ENCODE peak calls at places on chromosomes 6 and 20, in ten cellular contexts. T, Z, Q, A, G, E, W, N, J and M are unnamed samples.
A peak's percentile ranks its signal among the peaks of the same experiment; 100 is the strongest.

GRCh38 chr20:56689852-56690485 is 60.9 kb downstream of the TFAP2C start:
- DNase-seq in T (peak; percentile 40), Z (no peak), Q (no peak), A (no peak), G (no peak), E (no peak), W (no peak), N (peak; percentile 76), J (no peak), M (no peak)

GRCh38 chr20:3000852-3001523 is 42.4 kb upstream of the GNRH2 start:
- DNase-seq in T (peak; percentile 67), Z (no peak), Q (no peak), A (no peak), G (no peak), E (peak; percentile 61), W (no peak), N (no peak), J (no peak), M (peak; percentile 55)

GRCh38 chr20:57995381-57995977 is 233.0 kb downstream of the ANKRD60 start:
- DNase-seq in T (no peak), Z (no peak), Q (no peak), A (no peak), G (no peak), E (no peak), W (no peak), N (no peak), J (no peak), M (no peak)

GRCh38 chr20:63843222-63843621 is 12.2 kb upstream of the ZBTB46 start:
- DNase-seq in T (no peak), Z (no peak), Q (no peak), A (no peak), G (no peak), E (no peak), W (no peak), N (no peak), J (no peak), M (no peak)

GRCh38 chr20:61449916-61450315 is 197.9 kb downstream of the CDH4 start:
- DNase-seq in T (no peak), Z (no peak), Q (no peak), A (no peak), G (no peak), E (no peak), W (no peak), N (no peak), J (no peak), M (no peak)

GRCh38 chr6:3209114-3210023 is 18.1 kb downstream of the TUBB2B start:
- DNase-seq in T (no peak), Z (no peak), Q (no peak), A (no peak), G (no peak), E (no peak), W (no peak), N (peak; percentile 95), J (peak; percentile 77), M (peak; percentile 91)

GRCh38 chr20:12762725-12763124 is 246.0 kb upstream of the SPTLC3 start:
- DNase-seq in T (no peak), Z (no peak), Q (no peak), A (no peak), G (no peak), E (no peak), W (peak; percentile 3), N (no peak), J (no peak), M (no peak)

GRCh38 chr20:45783656-45784294 is 7.9 kb downstream of the WFDC3 start:
- DNase-seq in T (no peak), Z (no peak), Q (peak; percentile 50), A (no peak), G (peak; percentile 70), E (no peak), W (no peak), N (no peak), J (no peak), M (no peak)

GRCh38 chr6:43460032-43460431 is 4.7 kb upstream of the DLK2 start:
- DNase-seq in T (no peak), Z (no peak), Q (no peak), A (no peak), G (no peak), E (no peak), W (no peak), N (no peak), J (no peak), M (no peak)
- TF ChIP-seq CTCF in T (no peak), Z (no peak), Q (no peak), A (no peak), G (no peak), E (no peak), W (no peak), N (no peak), J (no peak), M (no peak)

GRCh38 chr6:125753218-125753936 is 3.9 kb downstream of the HEY2 start:
- DNase-seq in T (peak; percentile 43), Z (no peak), Q (peak; percentile 47), A (no peak), G (no peak), E (peak; percentile 49), W (no peak), N (no peak), J (no peak), M (peak; percentile 50)

GRCh38 chr6:125753937-125754259 is 4.5 kb downstream of the HEY2 start:
- DNase-seq in T (no peak), Z (no peak), Q (no peak), A (no peak), G (no peak), E (no peak), W (no peak), N (no peak), J (no peak), M (no peak)

GRCh38 chr6:125759959-125760457 is 10.6 kb downstream of the HEY2 start:
- DNase-seq in T (no peak), Z (no peak), Q (no peak), A (no peak), G (no peak), E (no peak), W (no peak), N (no peak), J (no peak), M (no peak)

GRCh38 chr6:125764105-125764671 is 14.8 kb downstream of the HEY2 start:
- DNase-seq in T (no peak), Z (no peak), Q (no peak), A (no peak), G (no peak), E (no peak), W (no peak), N (no peak), J (no peak), M (peak; percentile 54)

GRCh38 chr6:125759184-125759902 is 9.9 kb downstream of the HEY2 start:
- DNase-seq in T (no peak), Z (no peak), Q (no peak), A (no peak), G (no peak), E (no peak), W (peak; percentile 53), N (no peak), J (no peak), M (no peak)
- TF ChIP-seq CTCF in T (no peak), Z (no peak), Q (no peak), A (no peak), G (no peak), E (peak; percentile 13), W (peak; percentile 53), N (peak; percentile 49), J (no peak), M (no peak)

GRCh38 chr6:85261250-85261649 is 188.6 kb upstream of the NT5E start:
- DNase-seq in T (no peak), Z (no peak), Q (no peak), A (no peak), G (no peak), E (no peak), W (no peak), N (no peak), J (no peak), M (no peak)
- TF ChIP-seq CTCF in T (no peak), Z (no peak), Q (no peak), A (no peak), G (no peak), E (no peak), W (no peak), N (no peak), J (no peak), M (no peak)

GRCh38 chr20:54723723-54724122 is 248.3 kb downstream of the DOK5 start:
- DNase-seq in T (no peak), Z (no peak), Q (no peak), A (no peak), G (no peak), E (no peak), W (no peak), N (no peak), J (no peak), M (no peak)

GRCh38 chr20:54727490-54727889 is 252.1 kb downstream of the DOK5 start:
- DNase-seq in T (peak; percentile 73), Z (no peak), Q (no peak), A (no peak), G (no peak), E (no peak), W (no peak), N (no peak), J (no peak), M (no peak)

GRCh38 chr20:54726687-54727086 is 251.3 kb downstream of the DOK5 start:
- DNase-seq in T (peak; percentile 80), Z (no peak), Q (peak; percentile 61), A (no peak), G (no peak), E (no peak), W (no peak), N (no peak), J (no peak), M (peak; percentile 2)
- TF ChIP-seq CTCF in T (peak; percentile 85), Z (no peak), Q (no peak), A (no peak), G (no peak), E (no peak), W (no peak), N (no peak), J (no peak), M (peak; percentile 3)

DNA sequence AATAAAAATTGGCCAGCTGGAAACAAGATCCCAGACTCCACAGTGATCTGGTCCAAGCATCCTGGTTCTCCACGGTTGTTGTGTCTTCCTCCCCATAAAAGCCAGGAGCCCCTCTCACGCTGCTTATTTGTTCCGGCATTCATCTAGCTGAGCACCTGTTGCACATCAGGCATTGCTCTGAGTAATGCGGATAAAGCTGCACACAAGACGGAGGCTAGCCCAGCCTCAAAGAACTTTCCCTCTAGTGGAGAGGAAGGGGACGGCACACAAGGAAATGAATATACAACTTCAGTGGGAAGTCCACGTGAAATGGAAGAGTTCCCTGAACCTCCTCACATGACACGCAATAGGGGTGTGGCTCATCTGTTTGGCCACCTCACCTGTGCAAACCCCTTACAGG is 30.3 kb upstream of the NXT1 start:
- DNase-seq in T (no peak), Z (no peak), Q (no peak), A (no peak), G (no peak), E (no peak), W (no peak), N (no peak), J (no peak), M (peak; percentile 9)
- TF ChIP-seq CTCF in T (no peak), Z (no peak), Q (no peak), A (no peak), G (peak; percentile 33), E (peak; percentile 16), W (no peak), N (peak; percentile 19), J (peak; percentile 21), M (peak; percentile 25)